ENCODE peak calls at places on chromosomes 3 and 15, in four cellular contexts. V is HFFc6, U is SW480, K is activated T-cell treated with anti-CD3 and anti-CD28 coated beads for 48 hours. O is an unnamed sample.

GRCh38 chr3:21795152-21795837 is 44.3 kb upstream of the ZNF385D start:
- DNase-seq in U (peak), V (no peak), K (no peak), O (no peak)

GRCh38 chr15:44188810-44189209 is 6.3 kb downstream of the FRMD5 start:
- DNase-seq in V (no peak), K (no peak), U (no peak), O (no peak)

GRCh38 chr3:134449951-134450350 is 35.8 kb downstream of the ANAPC13 start:
- DNase-seq in V (no peak), K (no peak), U (no peak), O (no peak)

GRCh38 chr15:79023546-79023890 is 67.1 kb downstream of the RASGRF1 start:
- DNase-seq in U (no peak), V (no peak), K (no peak), O (no peak)

GRCh38 chr3:33146791-33147445 is 33.1 kb downstream of the CRTAP start:
- DNase-seq in K (no peak), U (no peak), V (no peak), O (no peak)

GRCh38 chr15:39692464-39693327 is 89.9 kb downstream of the FSIP1 start:
- DNase-seq in K (no peak), U (no peak), V (no peak), O (no peak)

GRCh38 chr3:32132706-32133105 is 26.3 kb downstream of the GPD1L start:
- DNase-seq in K (no peak), V (no peak), U (no peak), O (peak)

GRCh38 chr3:16606398-16606797 is 1.2 kb upstream of the DAZL start:
- DNase-seq in V (peak), K (no peak), U (no peak), O (peak)

GRCh38 chr3:30779686-30780287 is 114.7 kb downstream of the GADL1 start:
- DNase-seq in V (peak), U (peak), K (peak), O (peak)

GRCh38 chr15:90232941-90233700 is 620 bp downstream of the CIB1 start:
- DNase-seq in U (peak), K (peak), V (peak), O (peak)

GRCh38 chr3:182108351-182108750 is 396.6 kb downstream of the SOX2 start:
- DNase-seq in U (no peak), K (no peak), V (no peak), O (no peak)

GRCh38 chr15:91469627-91470567 is 369.8 kb downstream of the SV2B start:
- DNase-seq in V (no peak), K (peak), U (peak), O (no peak)

GRCh38 chr3:77248420-77248819 is 208.5 kb downstream of the ROBO2 start:
- DNase-seq in K (no peak), V (no peak), U (no peak), O (no peak)

GRCh38 chr15:51737538-51738305 is at the start of gene LYSMD2:
- DNase-seq in V (no peak), U (peak), K (peak), O (no peak)

GRCh38 chr15:46589088-46589487 is 954.3 kb downstream of the SQOR start:
- DNase-seq in V (no peak), K (no peak), U (no peak), O (no peak)

GRCh38 chr3:139577899-139578298 is 38.4 kb upstream of the RBP1 start:
- DNase-seq in K (no peak), U (no peak), V (no peak), O (no peak)

GRCh38 chr3:128804017-128804816 is 75.2 kb upstream of the ACAD9 start:
- DNase-seq in U (peak), V (no peak), K (no peak), O (no peak)

GRCh38 chr3:149936812-149937230 is 33.9 kb downstream of the PFN2 start:
- DNase-seq in V (peak), K (peak), U (peak), O (peak)

GRCh38 chr15:36491912-36492311 is 87.5 kb upstream of the CDIN1 start:
- DNase-seq in K (no peak), U (no peak), V (no peak), O (no peak)

GRCh38 chr3:169771651-169772529 is 1.3 kb upstream of the MYNN start:
- DNase-seq in K (peak), V (peak), U (peak), O (peak)

GRCh38 chr3:66588340-66588847 is 87.6 kb upstream of the LRIG1 start:
- DNase-seq in U (no peak), K (no peak), V (no peak), O (no peak)

GRCh38 chr3:137116619-137117018 is 158.8 kb downstream of the IL20RB start:
- DNase-seq in U (no peak), K (no peak), V (no peak), O (no peak)

GRCh38 chr3:152298393-152299242 is 29.9 kb downstream of the MBNL1 start:
- DNase-seq in U (peak), K (peak), V (peak), O (peak)

GRCh38 chr3:59968510-59968909 is 918.7 kb upstream of the CFAP20DC start:
- DNase-seq in K (no peak), V (no peak), U (no peak), O (no peak)

GRCh38 chr15:48644827-48645557 is 517 bp downstream of the FBN1 start:
- DNase-seq in U (no peak), V (no peak), K (peak), O (peak)

GRCh38 chr3:11954312-11954934 is 49.8 kb upstream of the SYN2 start:
- DNase-seq in U (peak), K (no peak), V (no peak), O (no peak)

GRCh38 chr3:56303508-56303907 is 164.8 kb downstream of the ERC2 start:
- DNase-seq in U (peak), V (no peak), K (peak), O (peak)

GRCh38 chr3:44359146-44359751 is 20.7 kb downstream of the TCAIM start:
- DNase-seq in U (no peak), K (no peak), V (no peak), O (no peak)

GRCh38 chr15:49832421-49832980 is 211.7 kb downstream of the DTWD1 start:
- DNase-seq in V (no peak), U (peak), K (no peak), O (peak)

GRCh38 chr3:73215286-73215685 is 153.8 kb downstream of the EBLN2 start:
- DNase-seq in V (no peak), K (no peak), U (no peak), O (no peak)

GRCh38 chr15:64285871-64286270 is 70.1 kb downstream of the CSNK1G1 start:
- DNase-seq in V (no peak), U (no peak), K (no peak), O (no peak)

GRCh38 chr3:187951452-187952190 is 202.3 kb upstream of the LPP start:
- DNase-seq in K (no peak), U (no peak), V (no peak), O (no peak)

GRCh38 chr3:151944356-151944755 is 70.9 kb downstream of the SUCNR1 start:
- DNase-seq in K (no peak), V (no peak), U (no peak), O (no peak)

GRCh38 chr3:27165348-27165747 is 203.8 kb downstream of the NEK10 start:
- DNase-seq in K (no peak), V (peak), U (no peak), O (no peak)

GRCh38 chr3:137642831-137643230 is 121.3 kb upstream of the SOX14 start:
- DNase-seq in K (no peak), V (no peak), U (peak), O (no peak)

GRCh38 chr15:37102315-37103021 is 2.1 kb upstream of the MEIS2 start:
- DNase-seq in V (no peak), U (no peak), K (no peak), O (no peak)

GRCh38 chr3:155807823-155808222 is 1.7 kb upstream of the C3orf33 start:
- DNase-seq in U (no peak), V (peak), K (no peak), O (no peak)

GRCh38 chr15:95910643-95911212 is 419.8 kb upstream of the NR2F2 start:
- DNase-seq in K (no peak), V (no peak), U (no peak), O (no peak)

O was measured in trophoblast cell.